ENCODE peak calls at places on chromosome 21, in eight cellular contexts. B, D, U, Z, S, X, Y and L are unnamed samples.

GRCh38 chr21:36430841-36431240 is 45.6 kb downstream of the CHAF1B start:
- DNase-seq in B (peak), D (no peak), S (no peak), Z (no peak), U (no peak), Y (no peak), X (no peak), L (no peak)

GRCh38 chr21:26945916-26946315 is 21.0 kb downstream of the ADAMTS5 start:
- DNase-seq in X (no peak), Y (no peak), S (peak), Z (no peak), D (no peak), U (no peak), B (no peak), L (no peak)

GRCh38 chr21:39863111-39863510 is 4.1 kb upstream of the PCP4 start:
- DNase-seq in D (no peak), U (no peak), S (peak), Z (no peak), X (no peak), B (peak), Y (no peak), L (no peak)

GRCh38 chr21:37631319-37632117 is 264.9 kb downstream of the DYRK1A start:
- DNase-seq in B (peak), Z (no peak), X (no peak), D (no peak), Y (no peak), U (no peak), S (no peak), L (no peak)

GRCh38 chr21:36859744-36860501 is 106.5 kb downstream of the HLCS start:
- DNase-seq in U (peak), D (no peak), Z (peak), Y (no peak), S (peak), X (peak), B (peak), L (peak)

GRCh38 chr21:26405071-26405470 is 168.0 kb downstream of the CYYR1 start:
- DNase-seq in D (no peak), Y (no peak), Z (no peak), S (no peak), U (no peak), B (peak), X (no peak), L (no peak)

GRCh38 chr21:42835611-42836401 is 43.5 kb downstream of the WDR4 start:
- DNase-seq in B (no peak), Z (no peak), U (no peak), S (no peak), X (no peak), Y (no peak), D (no peak), L (no peak)

GRCh38 chr21:36477559-36477958 is 2.4 kb downstream of the CLDN14 start:
- DNase-seq in D (no peak), S (no peak), Y (no peak), U (no peak), X (no peak), B (no peak), Z (no peak), L (no peak)

GRCh38 chr21:44529011-44529421 is 11.0 kb downstream of the KRTAP10-1 start:
- DNase-seq in S (no peak), Z (no peak), X (no peak), B (no peak), Y (no peak), U (no peak), D (no peak), L (no peak)

GRCh38 chr21:15797577-15798363 is 68.0 kb downstream of the USP25 start:
- DNase-seq in S (no peak), B (no peak), X (no peak), U (no peak), D (no peak), Z (no peak), Y (no peak), L (no peak)